ENCODE peak calls at places on chromosomes 12 and 14, in seven cellular contexts. M is Caki2; T is activated naive CD4-positive, alpha-beta T cell; F is effector memory CD4-positive, alpha-beta T cell; D is IMR-90; O is C1 segment of cervical spinal cord; U is AG10803. Y is an unnamed sample.

GRCh38 chr14:103232338-103232808 is 101.7 kb upstream of the EIF5 start:
- DNase-seq in M (no peak), T (no peak), F (no peak), D (no peak), O (no peak), U (no peak), Y (no peak)

GRCh38 chr12:1373887-1374286 is 220.5 kb downstream of the FBXL14 start:
- DNase-seq in M (no peak), T (no peak), F (no peak), D (peak), O (no peak), U (peak), Y (no peak)

GRCh38 chr14:66649515-66649914 is 141.6 kb downstream of the GPHN start:
- DNase-seq in M (no peak), T (no peak), F (no peak), D (no peak), O (no peak), U (no peak), Y (no peak)

GRCh38 chr14:70909788-70910614 is 2.7 kb downstream of the PCNX1 start:
- DNase-seq in M (no peak), T (no peak), F (no peak), D (no peak), O (no peak), U (no peak), Y (no peak)

GRCh38 chr12:121918679-121919038 is 267 bp downstream of the CFAP251 start:
- DNase-seq in M (no peak), T (no peak), F (no peak), D (no peak), O (no peak), U (no peak), Y (no peak)

GRCh38 chr14:25122188-25122587 is 72.2 kb upstream of the STXBP6 start:
- DNase-seq in M (no peak), T (no peak), F (no peak), D (no peak), O (no peak), U (peak), Y (no peak)

GRCh38 chr14:22099942-22100763 is 426.5 kb upstream of the OR4E1 start:
- DNase-seq in M (peak), T (peak), F (peak), D (peak), O (no peak), U (peak), Y (peak)

GRCh38 chr14:33967138-33967537 is 16.3 kb upstream of the EGLN3 start:
- DNase-seq in M (no peak), T (no peak), F (no peak), D (no peak), O (no peak), U (no peak), Y (no peak)

GRCh38 chr12:20272801-20273200 is 95.5 kb upstream of the PDE3A start:
- DNase-seq in M (no peak), T (no peak), F (no peak), D (no peak), O (no peak), U (peak), Y (no peak)